ENCODE peak calls at places on chromosome 19, in five cellular contexts. Z is astrocyte of the cerebellum; E is CD8-positive, alpha-beta T cell; W is gastrocnemius medialis; Q is cardiac muscle cell. T is an unnamed sample.

GRCh38 chr19:35710784-35711723 is 6.7 kb downstream of the ZBTB32 start:
- DNase-seq in Z (no peak), E (no peak), W (no peak), Q (no peak), T (no peak)

GRCh38 chr19:29188704-29189375 is 24.1 kb downstream of the UQCRFS1 start:
- DNase-seq in Z (no peak), E (no peak), W (no peak), Q (peak), T (no peak)

GRCh38 chr19:48806518-48806817 is 4.4 kb downstream of the BCAT2 start:
- DNase-seq in Z (no peak), E (peak), W (peak), Q (no peak), T (no peak)

GRCh38 chr19:4181053-4181508 is 1.3 kb downstream of the SIRT6 start:
- DNase-seq in Z (no peak), E (no peak), W (no peak), Q (no peak), T (no peak)

GRCh38 chr19:10551698-10552301 is 8.1 kb downstream of the ATG4D start:
- DNase-seq in Z (no peak), E (peak), W (no peak), Q (peak), T (no peak)

GRCh38 chr19:48813123-48813911 is 2.5 kb upstream of the BCAT2 start:
- DNase-seq in Z (no peak), E (no peak), W (no peak), Q (no peak), T (no peak)

GRCh38 chr19:53991224-53992113 is at the start of gene CACNG6:
- DNase-seq in Z (no peak), E (no peak), W (peak), Q (peak), T (no peak)

GRCh38 chr19:7769171-7769570 is 6.1 kb downstream of the CLEC4M start:
- DNase-seq in Z (no peak), E (no peak), W (no peak), Q (no peak), T (no peak)

GRCh38 chr19:21463449-21464105 is 41.8 kb upstream of the ZNF429 start:
- DNase-seq in Z (no peak), E (no peak), W (no peak), Q (peak), T (no peak)

GRCh38 chr19:23998568-23998967 is 83.9 kb downstream of the ZNF726 start:
- DNase-seq in Z (no peak), E (no peak), W (no peak), Q (no peak), T (no peak)

GRCh38 chr19:3788991-3789778 is 3.0 kb upstream of the MATK start:
- DNase-seq in Z (no peak), E (no peak), W (no peak), Q (no peak), T (no peak)

GRCh38 chr19:47056416-47056815 is 8.0 kb upstream of the TMEM160 start:
- DNase-seq in Z (no peak), E (no peak), W (no peak), Q (no peak), T (no peak)

GRCh38 chr19:46133101-46133627 is 8.7 kb upstream of the IGFL3 start:
- DNase-seq in Z (peak), E (no peak), W (peak), Q (peak), T (peak)

GRCh38 chr19:21585491-21585890 is 80.1 kb downstream of the ZNF429 start:
- DNase-seq in Z (no peak), E (no peak), W (no peak), Q (no peak), T (no peak)

GRCh38 chr19:36688058-36688457 is 646 bp downstream of the ZNF567 start:
- DNase-seq in Z (no peak), E (no peak), W (no peak), Q (no peak), T (no peak)

GRCh38 chr19:54207908-54208783 is 7.5 kb downstream of the RPS9 start:
- DNase-seq in Z (peak), E (no peak), W (peak), Q (peak), T (no peak)

GRCh38 chr19:49767967-49768581 is 1.3 kb downstream of the AP2A1 start:
- DNase-seq in Z (no peak), E (no peak), W (no peak), Q (peak), T (no peak)

GRCh38 chr19:37867831-37868230 is 38.6 kb downstream of the WDR87 start:
- DNase-seq in Z (no peak), E (no peak), W (no peak), Q (peak), T (peak)

GRCh38 chr19:28316464-28316863 is 896.5 kb downstream of the UQCRFS1 start:
- DNase-seq in Z (no peak), E (no peak), W (no peak), Q (no peak), T (no peak)

GRCh38 chr19:18086590-18087138 is at the start of gene IL12RB1:
- DNase-seq in Z (no peak), E (peak), W (no peak), Q (no peak), T (no peak)

GRCh38 chr19:28990522-28990921 is 222.4 kb downstream of the UQCRFS1 start:
- DNase-seq in Z (no peak), E (no peak), W (no peak), Q (no peak), T (no peak)

GRCh38 chr19:19662866-19663291 is 597 bp downstream of the ATP13A1 start:
- DNase-seq in Z (no peak), E (no peak), W (peak), Q (peak), T (no peak)

GRCh38 chr19:40604647-40605200 is 3.6 kb downstream of the LTBP4 start:
- DNase-seq in Z (no peak), E (no peak), W (no peak), Q (no peak), T (no peak)

GRCh38 chr19:54432144-54432738 is 16.8 kb upstream of the LENG8 start:
- DNase-seq in Z (no peak), E (no peak), W (no peak), Q (no peak), T (no peak)

GRCh38 chr19:44800461-44800860 is 8.4 kb upstream of the BCAM start:
- DNase-seq in Z (peak), E (peak), W (peak), Q (peak), T (peak)
- TF ChIP-seq CTCF in Z (peak), E (peak), W (peak), Q (peak), T (peak)

GRCh38 chr19:56507446-56508281 is at the start of gene ZNF471:
- DNase-seq in Z (peak), E (peak), W (peak), Q (peak), T (peak)
- H3K4me3 ChIP-seq in Z (peak), E (peak), W (peak), Q (peak), T (peak)

GRCh38 chr19:15813916-15814315 is 1.5 kb downstream of the OR10H1 start:
- DNase-seq in Z (no peak), E (no peak), W (no peak), Q (no peak), T (no peak)

GRCh38 chr19:15815306-15815705 is at the start of gene OR10H1:
- DNase-seq in Z (no peak), E (no peak), W (no peak), Q (no peak), T (no peak)

GRCh38 chr19:15810335-15810734 is 5.1 kb downstream of the OR10H1 start:
- DNase-seq in Z (no peak), E (no peak), W (no peak), Q (peak), T (no peak)

GRCh38 chr19:15811476-15811875 is 4.0 kb downstream of the OR10H1 start:
- DNase-seq in Z (no peak), E (no peak), W (no peak), Q (no peak), T (no peak)

GRCh38 chr19:15812059-15812722 is 3.3 kb downstream of the OR10H1 start:
- DNase-seq in Z (no peak), E (peak), W (no peak), Q (no peak), T (no peak)
- TF ChIP-seq CTCF in Z (no peak), E (peak), W (no peak), Q (no peak), T (peak)

DNA sequence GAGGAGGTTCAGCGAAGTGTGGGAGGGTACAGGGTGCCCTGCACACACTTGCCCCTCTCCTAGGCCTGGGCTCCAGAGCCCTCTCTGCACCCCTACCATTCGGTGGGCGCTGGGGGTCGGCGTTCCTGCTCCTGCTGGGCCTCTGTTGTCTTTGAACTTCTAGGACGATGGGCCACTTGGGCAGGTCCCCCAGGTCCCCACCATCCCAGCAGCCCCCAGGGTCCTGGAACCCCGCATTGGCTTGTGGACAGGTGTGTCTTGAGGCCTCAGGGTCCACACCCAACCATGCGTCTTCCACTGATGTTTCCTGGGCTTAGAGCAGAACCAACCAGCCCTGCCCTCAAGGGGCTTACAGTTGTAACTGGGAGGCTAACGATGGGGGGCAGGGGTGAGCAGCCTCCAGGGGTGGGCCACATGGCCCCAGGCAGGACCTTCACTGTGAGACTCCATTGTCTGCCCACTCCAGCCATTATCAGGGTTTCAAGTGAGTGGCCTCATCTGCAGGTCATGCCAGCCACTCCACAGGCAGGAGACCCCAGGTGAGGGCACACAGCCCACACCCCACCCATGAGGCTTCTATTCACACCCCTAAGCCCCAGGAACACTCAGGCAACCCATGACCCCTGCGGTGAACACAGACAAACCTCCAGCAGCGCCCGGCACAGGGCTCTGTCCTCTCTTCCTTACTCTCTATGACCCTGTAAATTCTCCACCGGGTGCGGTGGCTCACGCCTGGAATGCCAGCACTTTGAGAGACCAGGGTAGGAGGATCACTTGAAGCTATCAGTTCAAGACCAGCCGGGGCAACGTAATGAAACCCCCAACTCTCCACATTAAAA is 2.0 kb upstream of the KLF16 start:
- DNase-seq in Z (no peak), E (no peak), W (no peak), Q (no peak), T (no peak)
- H3K4me3 ChIP-seq in Z (peak), E (peak), W (peak), Q (no peak), T (peak)

GRCh38 chr19:42113641-42114348 is 18.5 kb downstream of the POU2F2 start:
- DNase-seq in Z (peak), E (no peak), W (peak), Q (peak), T (peak)
- TF ChIP-seq CTCF in Z (peak), E (no peak), W (no peak), Q (peak), T (peak)

GRCh38 chr19:39410620-39411005 is 1.9 kb upstream of the PLEKHG2 start:
- DNase-seq in Z (no peak), E (no peak), W (no peak), Q (peak), T (no peak)
- H3K4me3 ChIP-seq in Z (peak), E (peak), W (peak), Q (peak), T (peak)

GRCh38 chr19:13953021-13953531 is 767 bp downstream of the DCAF15 start:
- DNase-seq in Z (no peak), E (peak), W (no peak), Q (peak), T (peak)
- TF ChIP-seq CTCF in Z (peak), E (no peak), W (no peak), Q (peak), T (peak)